ENCODE peak calls at places on chromosomes 7 and 10, in seven cellular contexts. S is SW480; D is mucosa of descending colon; J is stimulated activated CD8-positive, alpha-beta memory T cell treated with anti-CD3 and anti-CD28 coated beads, Interleukin-2, amount 100 ng/mL, for 1 hour; B is Panc1; N is OCI-LY7; X is AG20443. L is an unnamed sample.
A peak's percentile ranks its signal among the peaks of the same experiment; 100 is the strongest.

GRCh38 chr7:138023618-138024333 is 21.9 kb upstream of the CREB3L2 start:
- DNase-seq in S (peak; percentile 31), D (no peak), J (no peak), B (no peak), N (no peak), X (no peak), L (no peak)

GRCh38 chr10:125192005-125192404 is 31.6 kb upstream of the CTBP2 start:
- DNase-seq in S (no peak), D (no peak), J (no peak), B (no peak), N (no peak), X (no peak), L (no peak)

GRCh38 chr7:7433736-7434260 is 101.9 kb downstream of the COL28A1 start:
- DNase-seq in S (no peak), D (no peak), J (no peak), B (no peak), N (no peak), X (no peak), L (peak; percentile 75)

GRCh38 chr10:79241990-79242619 is 105.2 kb upstream of the PPIF start:
- DNase-seq in S (no peak), D (peak; percentile 68), J (no peak), B (no peak), N (peak; percentile 59), X (peak; percentile 92), L (peak; percentile 45)

GRCh38 chr7:139875821-139876241 is 46.8 kb downstream of the TBXAS1 start:
- DNase-seq in S (no peak), D (no peak), J (no peak), B (no peak), N (no peak), X (no peak), L (no peak)

GRCh38 chr7:73960548-73960947 is 67.4 kb upstream of the ELN start:
- DNase-seq in S (no peak), D (peak; percentile 88), J (no peak), B (no peak), N (no peak), X (no peak), L (no peak)

GRCh38 chr10:132978542-132978941 is 36.2 kb upstream of the CFAP46 start:
- DNase-seq in S (no peak), D (no peak), J (no peak), B (no peak), N (no peak), X (no peak), L (no peak)

GRCh38 chr10:47164800-47165128 is 135.2 kb upstream of the GDF10 start:
- DNase-seq in S (no peak), D (no peak), J (no peak), B (no peak), N (no peak), X (no peak), L (no peak)

GRCh38 chr7:45920543-45921380 is at the start of gene IGFBP3:
- DNase-seq in S (peak; percentile 76), D (peak; percentile 48), J (no peak), B (no peak), N (no peak), X (peak; percentile 88), L (peak; percentile 30)

GRCh38 chr10:85430991-85431390 is 935.6 kb downstream of the GRID1 start:
- DNase-seq in S (no peak), D (no peak), J (no peak), B (peak; percentile 2), N (no peak), X (no peak), L (no peak)

GRCh38 chr10:125153693-125154490 is 6.5 kb downstream of the CTBP2 start:
- DNase-seq in S (no peak), D (peak; percentile 48), J (no peak), B (no peak), N (no peak), X (peak; percentile 48), L (peak; percentile 39)

GRCh38 chr10:79088176-79088575 is 19.4 kb downstream of the ZMIZ1 start:
- DNase-seq in S (no peak), D (peak; percentile 81), J (no peak), B (no peak), N (no peak), X (no peak), L (no peak)

GRCh38 chr10:69838853-69839252 is 37.1 kb downstream of the COL13A1 start:
- DNase-seq in S (no peak), D (no peak), J (no peak), B (no peak), N (no peak), X (peak; percentile 66), L (peak; percentile 43)

GRCh38 chr10:88802430-88802829 is at the start of gene LIPM:
- DNase-seq in S (no peak), D (no peak), J (no peak), B (no peak), N (no peak), X (no peak), L (peak; percentile 24)

GRCh38 chr7:2698581-2699288 is 10.7 kb downstream of the AMZ1 start:
- DNase-seq in S (peak; percentile 85), D (no peak), J (peak; percentile 50), B (no peak), N (peak; percentile 68), X (no peak), L (no peak)